ENCODE peak calls at places on chromosomes 6 and 20, in six cellular contexts. One of them, this sample, is unnamed.
A peak's percentile ranks its signal among the peaks of the same experiment; 100 is the strongest.

GRCh38 chr6:148795563-148795962 is 48.7 kb downstream of the UST start:
- DNase-seq in NCI-H2081: no peak
- DNase-seq in stimulated activated CD8-positive, alpha-beta memory T cell treated with anti-CD3 and anti-CD28 coated beads, Interleukin-4, amount 100 ng/mL, for 4 hours: no peak
- DNase-seq in T follicular helper cell: no peak
- DNase-seq in NCI-H774: no peak
- DNase-seq in stomach: no peak
- DNase-seq in this sample: no peak

GRCh38 chr20:54219751-54220426 is 12.0 kb downstream of the PFDN4 start:
- DNase-seq in NCI-H2081: peak; percentile 44
- DNase-seq in stimulated activated CD8-positive, alpha-beta memory T cell treated with anti-CD3 and anti-CD28 coated beads, Interleukin-4, amount 100 ng/mL, for 4 hours: no peak
- DNase-seq in T follicular helper cell: no peak
- DNase-seq in NCI-H774: peak; percentile 20
- DNase-seq in stomach: no peak
- DNase-seq in this sample: peak; percentile 17

GRCh38 chr20:1383621-1384404 is 9.0 kb downstream of the FKBP1A start:
- DNase-seq in NCI-H2081: peak; percentile 82
- DNase-seq in stimulated activated CD8-positive, alpha-beta memory T cell treated with anti-CD3 and anti-CD28 coated beads, Interleukin-4, amount 100 ng/mL, for 4 hours: no peak
- DNase-seq in T follicular helper cell: no peak
- DNase-seq in NCI-H774: peak; percentile 71
- DNase-seq in stomach: no peak
- DNase-seq in this sample: no peak

GRCh38 chr6:96542702-96543101 is 20.2 kb upstream of the FHL5 start:
- DNase-seq in NCI-H2081: no peak
- DNase-seq in stimulated activated CD8-positive, alpha-beta memory T cell treated with anti-CD3 and anti-CD28 coated beads, Interleukin-4, amount 100 ng/mL, for 4 hours: no peak
- DNase-seq in T follicular helper cell: no peak
- DNase-seq in NCI-H774: no peak
- DNase-seq in stomach: no peak
- DNase-seq in this sample: no peak

GRCh38 chr6:139166956-139167313 is 32.1 kb downstream of the HECA start:
- DNase-seq in NCI-H2081: no peak
- DNase-seq in stimulated activated CD8-positive, alpha-beta memory T cell treated with anti-CD3 and anti-CD28 coated beads, Interleukin-4, amount 100 ng/mL, for 4 hours: no peak
- DNase-seq in T follicular helper cell: no peak
- DNase-seq in NCI-H774: no peak
- DNase-seq in stomach: no peak
- DNase-seq in this sample: no peak

GRCh38 chr20:63529861-63530787 is 7.1 kb downstream of the PTK6 start:
- DNase-seq in NCI-H2081: no peak
- DNase-seq in stimulated activated CD8-positive, alpha-beta memory T cell treated with anti-CD3 and anti-CD28 coated beads, Interleukin-4, amount 100 ng/mL, for 4 hours: no peak
- DNase-seq in T follicular helper cell: no peak
- DNase-seq in NCI-H774: no peak
- DNase-seq in stomach: no peak
- DNase-seq in this sample: no peak

GRCh38 chr6:44676826-44677433 is 289.4 kb downstream of the CDC5L start:
- DNase-seq in NCI-H2081: no peak
- DNase-seq in stimulated activated CD8-positive, alpha-beta memory T cell treated with anti-CD3 and anti-CD28 coated beads, Interleukin-4, amount 100 ng/mL, for 4 hours: no peak
- DNase-seq in T follicular helper cell: no peak
- DNase-seq in NCI-H774: no peak
- DNase-seq in stomach: no peak
- DNase-seq in this sample: no peak

GRCh38 chr6:104344223-104344622 is 515.5 kb downstream of the HACE1 start:
- DNase-seq in NCI-H2081: no peak
- DNase-seq in stimulated activated CD8-positive, alpha-beta memory T cell treated with anti-CD3 and anti-CD28 coated beads, Interleukin-4, amount 100 ng/mL, for 4 hours: no peak
- DNase-seq in T follicular helper cell: no peak
- DNase-seq in NCI-H774: no peak
- DNase-seq in stomach: no peak
- DNase-seq in this sample: no peak

GRCh38 chr6:11650711-11651110 is 113.2 kb downstream of the TMEM170B start:
- DNase-seq in NCI-H2081: no peak
- DNase-seq in stimulated activated CD8-positive, alpha-beta memory T cell treated with anti-CD3 and anti-CD28 coated beads, Interleukin-4, amount 100 ng/mL, for 4 hours: no peak
- DNase-seq in T follicular helper cell: no peak
- DNase-seq in NCI-H774: no peak
- DNase-seq in stomach: no peak
- DNase-seq in this sample: no peak

GRCh38 chr6:43922423-43923375 is 152.7 kb downstream of the VEGFA start:
- DNase-seq in NCI-H2081: no peak
- DNase-seq in stimulated activated CD8-positive, alpha-beta memory T cell treated with anti-CD3 and anti-CD28 coated beads, Interleukin-4, amount 100 ng/mL, for 4 hours: no peak
- DNase-seq in T follicular helper cell: no peak
- DNase-seq in NCI-H774: no peak
- DNase-seq in stomach: no peak
- DNase-seq in this sample: no peak

GRCh38 chr20:12687476-12687875 is 321.3 kb upstream of the SPTLC3 start:
- DNase-seq in NCI-H2081: no peak
- DNase-seq in stimulated activated CD8-positive, alpha-beta memory T cell treated with anti-CD3 and anti-CD28 coated beads, Interleukin-4, amount 100 ng/mL, for 4 hours: no peak
- DNase-seq in T follicular helper cell: no peak
- DNase-seq in NCI-H774: no peak
- DNase-seq in stomach: no peak
- DNase-seq in this sample: no peak

GRCh38 chr6:149234051-149234962 is 83.2 kb upstream of the TAB2 start:
- DNase-seq in NCI-H2081: no peak
- DNase-seq in stimulated activated CD8-positive, alpha-beta memory T cell treated with anti-CD3 and anti-CD28 coated beads, Interleukin-4, amount 100 ng/mL, for 4 hours: no peak
- DNase-seq in T follicular helper cell: no peak
- DNase-seq in NCI-H774: no peak
- DNase-seq in stomach: no peak
- DNase-seq in this sample: no peak

GRCh38 chr20:10639762-10640556 is 33.8 kb downstream of the JAG1 start:
- DNase-seq in NCI-H2081: no peak
- DNase-seq in stimulated activated CD8-positive, alpha-beta memory T cell treated with anti-CD3 and anti-CD28 coated beads, Interleukin-4, amount 100 ng/mL, for 4 hours: no peak
- DNase-seq in T follicular helper cell: no peak
- DNase-seq in NCI-H774: no peak
- DNase-seq in stomach: no peak
- DNase-seq in this sample: no peak

GRCh38 chr6:105374010-105374420 is 28.9 kb downstream of the PREP start:
- DNase-seq in NCI-H2081: no peak
- DNase-seq in stimulated activated CD8-positive, alpha-beta memory T cell treated with anti-CD3 and anti-CD28 coated beads, Interleukin-4, amount 100 ng/mL, for 4 hours: no peak
- DNase-seq in T follicular helper cell: no peak
- DNase-seq in NCI-H774: no peak
- DNase-seq in stomach: peak; percentile 40
- DNase-seq in this sample: no peak

GRCh38 chr6:6788394-6789020 is 200.0 kb downstream of the LY86 start:
- DNase-seq in NCI-H2081: peak; percentile 36
- DNase-seq in stimulated activated CD8-positive, alpha-beta memory T cell treated with anti-CD3 and anti-CD28 coated beads, Interleukin-4, amount 100 ng/mL, for 4 hours: no peak
- DNase-seq in T follicular helper cell: no peak
- DNase-seq in NCI-H774: peak; percentile 6
- DNase-seq in stomach: peak; percentile 27
- DNase-seq in this sample: no peak

GRCh38 chr6:67606905-67607828 is 1027.9 kb upstream of the ADGRB3 start:
- DNase-seq in NCI-H2081: peak; percentile 97
- DNase-seq in stimulated activated CD8-positive, alpha-beta memory T cell treated with anti-CD3 and anti-CD28 coated beads, Interleukin-4, amount 100 ng/mL, for 4 hours: no peak
- DNase-seq in T follicular helper cell: no peak
- DNase-seq in NCI-H774: peak; percentile 77
- DNase-seq in stomach: no peak
- DNase-seq in this sample: no peak